ENCODE peak calls at places on chromosome 3, in five cellular contexts. One of them, this sample, is unnamed.

GRCh38 chr3:142279965-142280590 is 54.7 kb upstream of the GK5 start:
- DNase-seq in tibial nerve: peak; percentile 73
- DNase-seq in ovary: peak; percentile 38
- DNase-seq in heart left ventricle: peak; percentile 32
- DNase-seq in A673: peak; percentile 85
- DNase-seq in this sample: no peak

GRCh38 chr3:53422954-53423708 is 71.3 kb upstream of the CACNA1D start:
- DNase-seq in tibial nerve: no peak
- DNase-seq in ovary: no peak
- DNase-seq in heart left ventricle: no peak
- DNase-seq in A673: no peak
- DNase-seq in this sample: no peak

GRCh38 chr3:118628704-118629341 is 405.8 kb downstream of the IGSF11 start:
- DNase-seq in tibial nerve: peak; percentile 61
- DNase-seq in ovary: peak; percentile 26
- DNase-seq in heart left ventricle: peak; percentile 53
- DNase-seq in A673: peak; percentile 71
- DNase-seq in this sample: peak; percentile 19

GRCh38 chr3:151468284-151468917 is 7.5 kb upstream of the IGSF10 start:
- DNase-seq in tibial nerve: peak; percentile 66
- DNase-seq in ovary: no peak
- DNase-seq in heart left ventricle: no peak
- DNase-seq in A673: peak; percentile 81
- DNase-seq in this sample: no peak

GRCh38 chr3:189202583-189202982 is 30.8 kb downstream of the TPRG1 start:
- DNase-seq in tibial nerve: no peak
- DNase-seq in ovary: no peak
- DNase-seq in heart left ventricle: no peak
- DNase-seq in A673: no peak
- DNase-seq in this sample: no peak

GRCh38 chr3:125289429-125289828 is 76.9 kb upstream of the SLC12A8 start:
- DNase-seq in tibial nerve: no peak
- DNase-seq in ovary: no peak
- DNase-seq in heart left ventricle: no peak
- DNase-seq in A673: no peak
- DNase-seq in this sample: no peak

GRCh38 chr3:149375164-149375823 is 2.2 kb downstream of the TM4SF1 start:
- DNase-seq in tibial nerve: no peak
- DNase-seq in ovary: no peak
- DNase-seq in heart left ventricle: no peak
- DNase-seq in A673: no peak
- DNase-seq in this sample: no peak

GRCh38 chr3:194485471-194485875 is 1.3 kb downstream of the ATP13A3 start:
- DNase-seq in tibial nerve: no peak
- DNase-seq in ovary: no peak
- DNase-seq in heart left ventricle: no peak
- DNase-seq in A673: no peak
- DNase-seq in this sample: no peak

GRCh38 chr3:156449712-156450574 is 105.0 kb downstream of the SSR3 start:
- DNase-seq in tibial nerve: peak; percentile 32
- DNase-seq in ovary: no peak
- DNase-seq in heart left ventricle: no peak
- DNase-seq in A673: peak; percentile 39
- DNase-seq in this sample: no peak

GRCh38 chr3:163622384-163622783 is 1455.9 kb downstream of the SI start:
- DNase-seq in tibial nerve: no peak
- DNase-seq in ovary: no peak
- DNase-seq in heart left ventricle: no peak
- DNase-seq in A673: peak; percentile 57
- DNase-seq in this sample: no peak

GRCh38 chr3:89560546-89560945 is 453.1 kb downstream of the EPHA3 start:
- DNase-seq in tibial nerve: no peak
- DNase-seq in ovary: no peak
- DNase-seq in heart left ventricle: no peak
- DNase-seq in A673: peak; percentile 38
- DNase-seq in this sample: no peak

GRCh38 chr3:37741644-37742043 is 120.0 kb upstream of the CTDSPL start:
- DNase-seq in tibial nerve: peak; percentile 13
- DNase-seq in ovary: no peak
- DNase-seq in heart left ventricle: peak; percentile 79
- DNase-seq in A673: peak; percentile 15
- DNase-seq in this sample: peak; percentile 63
- TF ChIP-seq CTCF in tibial nerve: peak; percentile 13
- TF ChIP-seq CTCF in ovary: no peak
- TF ChIP-seq CTCF in heart left ventricle: peak; percentile 60
- TF ChIP-seq CTCF in A673: peak; percentile 31
- TF ChIP-seq CTCF in this sample: peak; percentile 69

DNA sequence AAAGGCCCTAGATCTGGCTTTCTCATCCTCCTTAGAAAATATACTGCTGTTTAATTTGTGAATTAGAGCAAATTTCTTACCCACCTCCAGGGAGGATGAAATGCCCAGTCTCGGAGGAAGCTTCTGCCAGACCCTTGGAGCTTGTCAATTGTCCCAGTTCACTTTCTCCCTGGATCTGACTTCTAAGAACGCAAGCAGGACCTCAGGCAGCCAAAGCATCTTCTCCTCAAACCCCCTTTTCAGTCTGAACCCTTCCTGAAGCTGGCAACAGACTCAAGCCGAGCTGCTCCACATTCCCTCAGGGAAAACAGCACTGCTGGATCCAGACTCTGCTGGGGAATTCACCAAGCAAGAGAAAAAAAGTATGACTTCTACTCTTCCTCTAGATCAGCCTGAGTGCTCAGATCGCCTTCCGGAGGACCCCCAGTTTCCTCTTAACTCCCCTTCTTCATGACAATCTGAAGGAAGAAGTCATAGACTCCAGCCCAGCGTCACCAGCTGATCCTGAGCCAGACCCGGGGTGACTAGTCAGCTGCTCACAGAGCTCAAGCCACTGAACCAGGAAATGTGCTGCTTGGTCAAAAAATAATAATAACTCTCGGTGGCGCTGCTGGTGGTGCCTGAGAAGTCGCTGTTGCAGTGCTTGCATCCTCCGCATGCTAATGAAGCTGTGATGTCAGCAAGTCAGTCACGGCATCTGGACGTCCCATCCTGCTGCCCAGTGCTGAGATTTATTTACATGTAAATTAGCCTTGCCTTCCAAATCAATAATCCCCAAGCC is at the start of gene PRICKLE2:
- DNase-seq in tibial nerve: peak; percentile 78
- DNase-seq in ovary: peak; percentile 80
- DNase-seq in heart left ventricle: peak; percentile 85
- DNase-seq in A673: peak; percentile 18
- DNase-seq in this sample: peak; percentile 74
- H3K4me3 ChIP-seq in tibial nerve: peak within 1 kb of the TSS; percentile 49
- H3K4me3 ChIP-seq in ovary: peak within 1 kb of the TSS; percentile 24
- H3K4me3 ChIP-seq in heart left ventricle: peak within 1 kb of the TSS; percentile 46
- H3K4me3 ChIP-seq in A673: no peak within 1 kb of the TSS
- H3K4me3 ChIP-seq in this sample: peak within 1 kb of the TSS; percentile 58

DNA sequence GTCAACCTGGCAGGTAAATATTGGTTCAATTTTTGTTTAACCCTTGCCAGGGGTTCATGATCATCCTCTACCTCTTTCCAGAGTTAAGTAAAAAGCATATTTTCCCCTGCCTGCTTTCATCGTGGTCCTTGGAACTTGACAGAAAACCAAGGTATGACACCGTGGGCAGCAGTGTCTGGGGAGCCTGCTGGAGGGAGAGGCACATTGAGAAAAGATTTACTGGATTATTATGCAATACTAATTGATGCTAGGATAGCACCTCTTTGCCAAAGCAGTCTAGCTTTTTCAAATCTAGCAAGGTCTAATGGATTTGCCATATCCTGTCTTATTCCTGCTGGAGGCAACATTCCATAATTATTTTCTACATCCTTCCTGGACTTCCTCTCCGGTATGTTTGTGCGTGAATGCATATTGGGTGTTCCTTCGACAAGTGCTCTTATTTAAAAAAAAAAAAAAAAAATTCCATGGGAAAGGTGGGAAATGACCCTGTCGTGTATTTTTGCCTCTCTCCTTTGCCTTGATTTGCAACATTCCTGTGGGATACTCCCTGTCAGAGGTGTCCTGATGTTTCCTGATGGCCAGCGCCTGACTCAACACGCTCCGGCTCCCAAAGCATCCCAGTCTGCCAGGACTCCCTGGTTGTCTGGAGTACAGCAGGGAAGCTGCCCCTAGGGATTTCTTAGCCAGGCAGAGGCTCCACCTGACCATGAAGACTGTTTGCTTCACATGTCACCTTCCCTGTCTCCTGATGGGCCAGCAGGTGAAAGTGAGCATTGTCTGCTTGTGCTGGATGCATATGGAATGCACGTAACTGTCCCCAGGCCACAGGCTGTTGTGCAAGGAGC is 6.3 kb downstream of the BHLHE40 start:
- DNase-seq in tibial nerve: peak; percentile 24
- DNase-seq in ovary: peak; percentile 49
- DNase-seq in heart left ventricle: peak; percentile 78
- DNase-seq in A673: no peak
- DNase-seq in this sample: no peak
- H3K4me1 ChIP-seq in tibial nerve: peaks cover 52% of the 10 kb centered on the region
- H3K4me1 ChIP-seq in ovary: peaks cover 7% of the 10 kb centered on the region
- H3K4me1 ChIP-seq in heart left ventricle: peaks cover 30% of the 10 kb centered on the region
- H3K4me1 ChIP-seq in A673: peaks cover 29% of the 10 kb centered on the region
- H3K4me1 ChIP-seq in this sample: peaks cover 85% of the 10 kb centered on the region

DNA sequence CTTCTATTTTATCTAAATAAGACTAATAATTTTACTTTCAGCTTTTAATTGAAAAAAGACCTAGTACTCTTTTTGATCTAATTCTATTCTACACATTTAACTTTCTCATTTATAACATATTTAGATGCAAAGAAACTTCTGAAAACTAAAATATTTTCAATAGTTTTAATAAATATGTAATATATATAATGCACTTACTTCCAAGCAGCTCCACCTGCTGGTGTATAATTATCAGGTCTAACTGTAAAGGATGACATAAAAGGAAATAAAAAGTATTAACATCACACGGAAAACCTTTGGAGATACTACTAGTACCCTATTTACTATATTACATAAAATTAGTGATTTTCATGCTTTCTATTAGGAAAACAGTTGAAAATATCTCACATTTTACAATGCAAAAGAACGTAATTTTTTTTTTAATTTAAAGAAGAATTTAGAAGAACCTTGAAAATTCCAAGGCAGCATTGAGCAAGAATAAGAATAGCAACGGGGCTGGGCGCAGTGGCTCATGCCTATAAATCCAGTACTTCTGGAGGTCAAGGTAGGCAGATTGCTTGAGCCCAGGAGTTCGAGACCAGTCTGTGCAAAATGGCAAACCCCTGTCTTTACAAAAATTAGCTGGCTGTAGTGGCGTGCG is 10.2 kb downstream of the PLSCR5 start:
- DNase-seq in tibial nerve: no peak
- DNase-seq in ovary: no peak
- DNase-seq in heart left ventricle: no peak
- DNase-seq in A673: peak; percentile 4
- DNase-seq in this sample: no peak
- TF ChIP-seq CTCF in tibial nerve: no peak
- TF ChIP-seq CTCF in ovary: no peak
- TF ChIP-seq CTCF in heart left ventricle: peak; percentile 33
- TF ChIP-seq CTCF in A673: peak; percentile 61
- TF ChIP-seq CTCF in this sample: peak; percentile 44

DNA sequence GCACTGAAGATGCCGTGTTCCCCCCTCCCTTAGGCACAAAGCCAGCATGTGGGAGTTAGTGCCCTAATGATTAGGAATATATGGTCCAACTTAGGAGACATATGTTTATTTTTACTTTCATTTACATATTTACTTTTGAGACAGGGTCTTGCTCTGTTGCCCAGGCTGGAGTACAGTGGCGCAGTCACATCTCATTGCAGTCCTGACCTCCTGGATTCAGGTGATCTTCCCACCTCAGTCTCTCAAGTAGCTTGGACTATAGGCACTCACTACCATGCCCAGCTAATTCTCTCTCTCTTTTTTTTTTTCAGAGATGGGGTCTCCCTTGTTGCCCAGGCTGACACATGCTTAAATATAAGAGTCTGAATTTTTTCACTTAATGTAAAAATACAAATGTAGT is 51.6 kb upstream of the TBC1D23 start:
- DNase-seq in tibial nerve: no peak
- DNase-seq in ovary: no peak
- DNase-seq in heart left ventricle: no peak
- DNase-seq in A673: no peak
- DNase-seq in this sample: no peak
- H3K4me3 ChIP-seq in tibial nerve: no peak overlapping the region
- H3K4me3 ChIP-seq in ovary: no peak overlapping the region
- H3K4me3 ChIP-seq in heart left ventricle: no peak overlapping the region
- H3K4me3 ChIP-seq in A673: no peak overlapping the region
- H3K4me3 ChIP-seq in this sample: no peak overlapping the region

GRCh38 chr3:172106037-172106559 is 66.7 kb downstream of the FNDC3B start:
- DNase-seq in tibial nerve: no peak
- DNase-seq in ovary: no peak
- DNase-seq in heart left ventricle: no peak
- DNase-seq in A673: no peak
- DNase-seq in this sample: no peak
- H3K4me1 ChIP-seq in tibial nerve: peaks cover 44% of the 10 kb centered on the region
- H3K4me1 ChIP-seq in ovary: peaks cover 10% of the 10 kb centered on the region
- H3K4me1 ChIP-seq in heart left ventricle: peaks cover 21% of the 10 kb centered on the region
- H3K4me1 ChIP-seq in A673: peaks cover 22% of the 10 kb centered on the region
- H3K4me1 ChIP-seq in this sample: peaks cover 78% of the 10 kb centered on the region

GRCh38 chr3:55013145-55013544 is 85.3 kb upstream of the LRTM1 start:
- DNase-seq in tibial nerve: no peak
- DNase-seq in ovary: no peak
- DNase-seq in heart left ventricle: no peak
- DNase-seq in A673: no peak
- DNase-seq in this sample: no peak
- TF ChIP-seq CTCF in tibial nerve: no peak
- TF ChIP-seq CTCF in ovary: no peak
- TF ChIP-seq CTCF in heart left ventricle: peak; percentile 12
- TF ChIP-seq CTCF in A673: no peak
- TF ChIP-seq CTCF in this sample: peak; percentile 30

This sample was measured in left ventricle myocardium inferior.